ENCODE peak calls at places on chromosomes 5 and 9, in eight cellular contexts. K is tibial nerve, J is HepG2, U is heart left ventricle, S is thyroid gland, X is H1, B is A549, Q is uterus. T is an unnamed sample. For H3K4me1, the result is how much of the 10 kb centered on the place peaks cover.

GRCh38 chr5:3029396-3029795 is 277.9 kb upstream of the IRX2 start:
- DNase-seq in K (no peak), J (no peak), U (no peak), S (no peak), X (no peak), B (no peak), Q (no peak), T (no peak)

GRCh38 chr5:88888799-88889164 is 5.8 kb upstream of the MEF2C start:
- DNase-seq in K (no peak), J (no peak), U (no peak), S (no peak), X (no peak), B (no peak), Q (no peak), T (no peak)

GRCh38 chr5:176721509-176721908 is 74.2 kb downstream of the TSPAN17 start:
- DNase-seq in K (no peak), J (no peak), U (no peak), S (no peak), X (no peak), B (no peak), Q (no peak), T (no peak)

GRCh38 chr5:65203746-65204145 is 278.0 kb downstream of the ADAMTS6 start:
- DNase-seq in K (no peak), J (no peak), U (no peak), S (no peak), X (no peak), B (no peak), Q (no peak), T (no peak)

GRCh38 chr5:3606121-3606831 is 10.6 kb downstream of the IRX1 start:
- DNase-seq in K (no peak), J (no peak), U (peak), S (no peak), X (peak), B (no peak), Q (no peak), T (peak)

GRCh38 chr9:27503623-27504022 is 20.5 kb upstream of the IFNK start:
- DNase-seq in K (no peak), J (no peak), U (no peak), S (no peak), X (no peak), B (no peak), Q (no peak), T (no peak)

GRCh38 chr9:128249914-128250838 is 25.6 kb downstream of the GOLGA2 start:
- DNase-seq in K (peak), J (no peak), U (peak), S (peak), X (peak), B (peak), Q (peak), T (peak)

GRCh38 chr5:116859666-116860320 is 285.2 kb upstream of the SEMA6A start:
- DNase-seq in K (no peak), J (peak), U (no peak), S (no peak), X (no peak), B (no peak), Q (no peak), T (no peak)

GRCh38 chr5:1806974-1807373 is 5.8 kb downstream of the NDUFS6 start:
- DNase-seq in K (no peak), J (no peak), U (no peak), S (no peak), X (no peak), B (no peak), Q (no peak), T (peak)

GRCh38 chr9:130745829-130746228 is 52.2 kb downstream of the EXOSC2 start:
- DNase-seq in K (no peak), J (no peak), U (no peak), S (no peak), X (no peak), B (no peak), Q (no peak), T (no peak)

GRCh38 chr9:130745210-130745800 is 51.7 kb downstream of the EXOSC2 start:
- DNase-seq in K (no peak), J (no peak), U (no peak), S (no peak), X (no peak), B (no peak), Q (no peak), T (no peak)

GRCh38 chr9:130743644-130744043 is 50.1 kb downstream of the EXOSC2 start:
- DNase-seq in K (no peak), J (no peak), U (no peak), S (no peak), X (no peak), B (no peak), Q (no peak), T (no peak)

GRCh38 chr9:130741831-130742449 is 48.4 kb downstream of the EXOSC2 start:
- DNase-seq in K (no peak), J (no peak), U (no peak), S (no peak), X (no peak), B (peak), Q (no peak), T (no peak)

DNA sequence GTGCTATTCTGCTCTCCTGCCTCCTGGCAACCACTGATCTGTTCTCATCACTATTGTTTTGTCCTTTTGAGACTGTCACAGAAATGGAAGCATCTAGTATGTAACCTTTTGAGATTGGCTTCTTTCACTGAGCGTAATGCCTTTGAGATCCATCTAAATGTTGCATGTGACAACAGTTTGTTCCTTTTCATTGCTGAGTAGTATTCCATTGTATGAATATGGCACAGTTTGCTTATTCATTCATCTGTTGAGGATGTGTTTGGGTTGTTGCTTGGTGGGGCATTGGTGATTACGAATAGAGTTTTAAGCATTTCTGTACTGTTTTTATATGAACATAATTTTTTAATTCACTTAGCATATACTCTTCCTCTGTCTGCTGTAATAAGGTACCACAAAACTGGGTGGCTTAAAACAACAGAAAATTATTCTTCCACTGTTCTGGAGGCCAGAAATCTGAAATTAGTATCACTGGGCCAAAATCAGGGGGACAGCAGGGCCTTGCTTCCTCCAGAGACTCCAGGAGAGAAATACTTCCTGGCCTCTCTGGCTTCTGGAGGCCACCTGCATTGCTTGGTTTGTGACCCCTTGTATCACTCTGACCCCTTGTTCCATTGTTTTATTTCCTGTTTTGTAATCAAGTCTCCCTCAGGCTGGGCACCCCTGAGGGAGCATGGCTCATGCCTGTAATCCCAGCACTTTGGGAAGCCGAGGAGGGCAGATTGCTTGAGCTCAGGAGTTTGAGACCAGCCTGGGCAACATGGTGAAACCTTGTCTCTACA is 53.0 kb downstream of the EXOSC2 start:
- DNase-seq in K (no peak), J (no peak), U (no peak), S (no peak), X (no peak), B (no peak), Q (no peak), T (no peak)
- TF ChIP-seq POLR2A in K (no peak), J (no peak), U (no peak), S (no peak), X (no peak), B (no peak), Q (no peak), T (no peak)

DNA sequence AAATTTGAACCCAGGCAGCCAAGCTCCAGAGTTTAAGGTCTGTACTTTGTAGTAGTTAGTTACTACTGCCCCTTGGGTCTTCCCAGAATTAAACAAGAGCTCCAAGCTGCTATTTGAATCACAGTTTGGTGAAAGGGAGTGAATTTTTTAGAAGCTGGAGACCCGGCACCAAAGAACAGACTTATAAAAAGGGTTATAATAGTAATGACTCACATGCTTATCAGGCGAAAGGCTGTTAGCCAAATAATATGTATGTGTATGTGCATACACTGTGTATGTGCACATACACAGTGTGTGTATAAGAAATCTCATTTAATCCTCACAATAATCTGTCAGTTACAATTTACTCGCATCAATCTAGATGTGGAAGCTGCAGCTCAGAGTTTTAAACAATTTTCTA is 59.5 kb upstream of the ITGA1 start:
- DNase-seq in K (no peak), J (no peak), U (no peak), S (no peak), X (no peak), B (no peak), Q (no peak), T (no peak)
- H3K4me1 ChIP-seq in K (under half), J (half or more), U (under half), S (under half), X (under half), B (under half), Q (under half), T (under half)

DNA sequence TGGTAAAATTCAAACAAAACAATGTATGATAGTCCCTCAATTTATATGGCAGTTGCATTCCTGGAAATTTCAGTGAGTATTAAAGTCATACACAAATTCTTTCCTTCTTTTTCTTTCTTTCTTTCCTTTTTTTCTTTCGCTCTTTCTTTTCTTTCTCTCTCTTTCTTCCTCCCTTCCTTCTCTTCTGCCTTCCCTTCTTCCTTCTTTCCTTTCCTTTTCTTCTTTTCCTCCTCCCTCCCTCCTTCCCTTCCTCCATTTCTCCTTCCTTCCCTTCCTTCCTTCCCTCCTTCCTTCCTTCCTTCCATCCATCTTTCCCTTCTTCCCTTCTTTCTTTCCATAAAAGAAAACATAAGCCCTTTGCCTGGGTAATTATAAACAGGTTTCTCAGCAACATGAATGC is 58.1 kb upstream of the HSPB3 start:
- DNase-seq in K (no peak), J (no peak), U (no peak), S (no peak), X (no peak), B (no peak), Q (no peak), T (no peak)
- TF ChIP-seq POLR2A in K (no peak), J (no peak), U (no peak), S (no peak), X (no peak), B (no peak), Q (no peak), T (no peak)

DNA sequence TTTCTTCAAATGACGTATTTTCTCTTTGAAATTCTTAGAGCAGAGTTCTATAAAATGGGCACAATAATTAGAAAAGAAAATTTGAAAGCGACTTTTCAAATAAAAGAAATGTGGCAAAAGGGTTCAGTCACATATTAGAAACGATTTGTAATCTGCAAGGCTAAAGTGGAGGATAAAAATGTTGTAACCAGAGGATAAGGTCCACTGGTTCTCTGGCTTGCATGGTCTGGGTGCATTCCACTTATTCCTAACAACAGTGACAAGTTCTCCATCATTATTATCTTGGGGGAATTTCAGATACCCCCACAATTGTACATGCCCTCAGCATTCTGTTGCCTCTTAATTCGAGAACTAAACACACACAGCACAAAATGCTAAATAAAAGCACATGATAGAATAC is 91.1 kb downstream of the IQGAP2 start:
- DNase-seq in K (no peak), J (no peak), U (no peak), S (no peak), X (no peak), B (no peak), Q (no peak), T (no peak)
- H3K4me1 ChIP-seq in K (under half), J (half or more), U (under half), S (under half), X (under half), B (under half), Q (under half), T (under half)